ENCODE peak calls at places on chromosome 21, in nine cellular contexts. G is AG10803; W is keratinocyte; R is activated CD8-positive, alpha-beta T cell treated with anti-CD3 and anti-CD28 coated beads for 36 hours; K is fibroblast of pulmonary artery; N is GM13977; B is fibroblast of the aortic adventitia; U is tibial artery; I is lower lobe of right lung. A is an unnamed sample.

GRCh38 chr21:44571296-44571695 is 2.2 kb upstream of the KRTAP10-4 start:
- DNase-seq in G (no peak), W (no peak), R (no peak), K (no peak), N (no peak), B (no peak), U (no peak), I (no peak), A (no peak)

GRCh38 chr21:45543710-45544448 is 1.6 kb upstream of the SLC19A1 start:
- DNase-seq in G (no peak), W (no peak), R (no peak), K (no peak), N (peak), B (no peak), U (no peak), I (peak), A (no peak)

GRCh38 chr21:37855568-37856391 is 60.5 kb downstream of the KCNJ6 start:
- DNase-seq in G (peak), W (no peak), R (no peak), K (peak), N (no peak), B (peak), U (no peak), I (no peak), A (peak)

GRCh38 chr21:42666918-42667317 is 13.5 kb downstream of the PDE9A start:
- DNase-seq in G (no peak), W (no peak), R (no peak), K (no peak), N (no peak), B (no peak), U (no peak), I (no peak), A (no peak)

GRCh38 chr21:29315155-29315749 is 16.5 kb downstream of the BACH1 start:
- DNase-seq in G (no peak), W (no peak), R (no peak), K (no peak), N (no peak), B (no peak), U (no peak), I (no peak), A (no peak)

GRCh38 chr21:45949928-45950739 is 31.4 kb upstream of the COL6A1 start:
- DNase-seq in G (no peak), W (no peak), R (no peak), K (no peak), N (no peak), B (no peak), U (no peak), I (no peak), A (no peak)

GRCh38 chr21:20647603-20648002 is 350.6 kb upstream of the NCAM2 start:
- DNase-seq in G (no peak), W (no peak), R (no peak), K (no peak), N (no peak), B (peak), U (no peak), I (no peak), A (peak)

GRCh38 chr21:31447477-31447876 is 103.4 kb upstream of the TIAM1 start:
- DNase-seq in G (peak), W (no peak), R (no peak), K (peak), N (no peak), B (peak), U (no peak), I (no peak), A (no peak)

GRCh38 chr21:36323032-36323431 is 3.0 kb downstream of the MORC3 start:
- DNase-seq in G (no peak), W (no peak), R (no peak), K (no peak), N (no peak), B (peak), U (no peak), I (no peak), A (peak)

DNA sequence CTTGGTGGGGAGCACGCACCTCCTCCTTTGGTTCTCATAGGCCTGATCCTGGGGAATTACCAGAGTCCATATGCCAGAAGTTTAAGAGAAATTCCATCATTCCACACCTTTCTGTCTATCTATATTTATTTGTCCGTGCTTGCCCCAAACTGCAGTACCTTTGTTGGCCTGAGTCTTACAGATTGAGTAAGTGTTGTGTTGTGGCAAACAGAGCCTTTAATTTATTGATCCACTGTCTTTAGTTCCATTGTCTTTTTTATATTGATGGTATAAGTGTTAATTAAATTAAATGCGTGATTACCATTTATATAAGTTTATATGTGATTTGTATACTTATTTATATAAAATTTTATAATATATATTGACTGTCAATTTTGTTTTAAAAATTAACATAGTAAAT is 4.9 kb downstream of the SH3BGR start:
- DNase-seq in G (no peak), W (no peak), R (no peak), K (peak), N (no peak), B (no peak), U (no peak), I (no peak), A (no peak)
- TF ChIP-seq CTCF in G (no peak), W (no peak), R (peak), K (peak), N (no peak), B (peak), U (peak), I (no peak), A (peak)

DNA sequence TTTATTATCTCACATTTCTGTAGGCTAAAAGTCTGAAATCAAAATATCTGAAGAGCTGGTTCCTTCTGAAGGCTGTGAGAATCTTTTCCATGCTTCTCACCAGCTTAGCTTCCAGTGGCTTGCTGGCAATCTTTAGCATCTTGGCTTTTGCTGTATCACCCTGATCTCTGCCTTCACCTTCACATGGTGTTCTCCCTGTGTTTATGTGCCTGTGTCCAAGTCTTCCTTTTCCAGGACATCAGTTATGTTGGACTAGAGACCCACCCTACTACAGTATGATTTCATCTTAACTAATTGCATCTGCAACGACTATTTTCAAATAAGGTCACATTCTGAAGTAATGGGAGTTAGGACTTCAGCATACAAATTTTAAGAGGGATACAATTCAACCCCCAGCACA is 772.3 kb upstream of the ADAMTS5 start:
- DNase-seq in G (no peak), W (no peak), R (no peak), K (no peak), N (no peak), B (no peak), U (no peak), I (no peak), A (no peak)
- TF ChIP-seq CTCF in G (no peak), W (no peak), R (no peak), K (no peak), N (no peak), B (no peak), U (no peak), I (no peak), A (no peak)

GRCh38 chr21:39153373-39153772 is 29.9 kb downstream of the PSMG1 start:
- DNase-seq in G (no peak), W (no peak), R (no peak), K (peak), N (no peak), B (peak), U (no peak), I (no peak), A (peak)
- TF ChIP-seq CTCF in G (peak), W (peak), R (no peak), K (peak), N (peak), B (peak), U (no peak), I (peak), A (peak)

DNA sequence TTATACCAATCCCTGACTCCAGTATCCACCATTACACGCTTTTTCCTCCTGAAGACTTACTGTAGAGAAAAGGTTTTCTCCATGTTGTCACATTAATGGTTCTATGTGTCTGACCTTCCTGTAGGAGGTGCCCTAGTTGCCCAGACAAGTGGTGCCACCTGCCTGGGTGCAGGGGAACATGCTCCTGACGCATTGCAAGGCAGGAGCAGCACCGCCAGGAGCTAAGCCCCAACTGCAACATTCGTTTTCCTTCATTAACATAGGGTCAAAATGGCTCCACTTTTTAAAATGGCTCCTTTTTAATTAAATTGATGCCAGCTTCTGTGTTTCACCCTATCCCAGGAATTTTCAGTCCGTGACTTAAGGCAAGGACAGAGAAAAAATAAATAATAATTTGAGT is 220.1 kb upstream of the SAMSN1 start:
- DNase-seq in G (no peak), W (no peak), R (no peak), K (no peak), N (no peak), B (no peak), U (no peak), I (no peak), A (no peak)
- TF ChIP-seq CTCF in G (no peak), W (peak), R (no peak), K (no peak), N (no peak), B (no peak), U (no peak), I (no peak), A (no peak)